ENCODE peak calls at places on chromosomes 6 and 20, in five cellular contexts. Q, M, V, W and D are unnamed samples.

GRCh38 chr20:57071283-57071701 is 195.1 kb downstream of the BMP7 start:
- DNase-seq in Q (no peak), W (no peak), M (peak), V (peak), D (no peak)

GRCh38 chr6:88183503-88183902 is 17.4 kb upstream of the CNR1 start:
- DNase-seq in M (no peak), V (no peak), Q (no peak), W (no peak), D (no peak)

GRCh38 chr20:4227085-4227821 is 211.9 kb upstream of the RNF24 start:
- DNase-seq in M (no peak), W (no peak), Q (peak), V (peak), D (no peak)

GRCh38 chr6:157244175-157244574 is 79.1 kb downstream of the TMEM242 start:
- DNase-seq in M (no peak), V (no peak), W (no peak), Q (no peak), D (no peak)

GRCh38 chr6:17289491-17290106 is 8.4 kb downstream of the RBM24 start:
- DNase-seq in M (no peak), W (no peak), V (no peak), Q (no peak), D (no peak)

GRCh38 chr6:14476793-14477531 is 359.4 kb downstream of the CD83 start:
- DNase-seq in M (peak), Q (no peak), W (no peak), V (peak), D (no peak)

GRCh38 chr6:43695078-43695966 is 7.7 kb upstream of the MRPS18A start:
- DNase-seq in V (peak), W (no peak), M (no peak), Q (no peak), D (no peak)

GRCh38 chr6:37556884-37557644 is 57.4 kb upstream of the CCDC167 start:
- DNase-seq in W (no peak), V (no peak), Q (peak), M (peak), D (no peak)

GRCh38 chr6:168018664-168019063 is 21.2 kb downstream of the KIF25 start:
- DNase-seq in V (no peak), M (no peak), W (no peak), Q (no peak), D (no peak)

GRCh38 chr20:59495894-59496510 is 108.3 kb upstream of the PHACTR3 start:
- DNase-seq in W (no peak), Q (peak), V (peak), M (peak), D (peak)

GRCh38 chr20:34316191-34316814 is 13.1 kb upstream of the AHCY start:
- DNase-seq in M (no peak), W (no peak), V (no peak), Q (no peak), D (no peak)

GRCh38 chr20:23245553-23246128 is 105.0 kb upstream of the NXT1 start:
- DNase-seq in Q (peak), M (peak), V (peak), W (no peak), D (peak)

GRCh38 chr6:108560463-108561308 is at the start of gene FOXO3:
- DNase-seq in W (peak), M (peak), V (peak), Q (peak), D (peak)

GRCh38 chr6:31480574-31480973 is 17.4 kb upstream of the MICB start:
- DNase-seq in V (no peak), M (no peak), Q (no peak), W (no peak), D (no peak)

GRCh38 chr6:33717857-33718552 is 6.5 kb upstream of the UQCC2 start:
- DNase-seq in M (no peak), Q (no peak), V (no peak), W (no peak), D (no peak)

GRCh38 chr20:49287555-49288249 is 9.8 kb upstream of the ZNFX1 start:
- DNase-seq in Q (peak), V (peak), W (no peak), M (no peak), D (no peak)

GRCh38 chr6:21829126-21829525 is 235.6 kb downstream of the SOX4 start:
- DNase-seq in Q (no peak), V (no peak), W (no peak), M (no peak), D (no peak)

GRCh38 chr6:160285541-160286105 is 27.0 kb upstream of the SLC22A2 start:
- DNase-seq in V (no peak), M (no peak), W (no peak), Q (no peak), D (no peak)

GRCh38 chr20:15675813-15676484 is 897.3 kb downstream of the KIF16B start:
- DNase-seq in M (no peak), Q (no peak), V (no peak), W (no peak), D (no peak)

GRCh38 chr6:170018422-170019258 is 267.2 kb downstream of the ERMARD start:
- DNase-seq in M (no peak), Q (no peak), V (no peak), W (no peak), D (no peak)

GRCh38 chr6:129660346-129660676 is 49.7 kb downstream of the ARHGAP18 start:
- DNase-seq in V (no peak), Q (no peak), W (no peak), M (no peak), D (no peak)

GRCh38 chr6:28635547-28636158 is 110.0 kb downstream of the GPX5 start:
- DNase-seq in M (peak), V (no peak), W (no peak), Q (no peak), D (no peak)

GRCh38 chr20:5078399-5078958 is 41.3 kb downstream of the PCNA start:
- DNase-seq in M (no peak), W (peak), Q (peak), V (no peak), D (peak)

GRCh38 chr6:30761791-30762429 is 17.6 kb upstream of the IER3 start:
- DNase-seq in W (no peak), Q (peak), V (no peak), M (no peak), D (no peak)

GRCh38 chr6:22113046-22113766 is 183.6 kb downstream of the PRL start:
- DNase-seq in M (no peak), W (no peak), Q (no peak), V (no peak), D (no peak)

GRCh38 chr20:59087829-59088433 is 45.3 kb upstream of the PRELID3B start:
- DNase-seq in V (peak), Q (peak), M (peak), W (peak), D (peak)

GRCh38 chr20:56974499-56975250 is 291.8 kb downstream of the BMP7 start:
- DNase-seq in Q (peak), M (peak), V (peak), W (no peak), D (peak)

GRCh38 chr20:38212806-38213606 is 47.5 kb downstream of the KIAA1755 start:
- DNase-seq in Q (no peak), W (no peak), M (no peak), V (no peak), D (no peak)

GRCh38 chr6:85594197-85594930 is 706 bp upstream of the SNX14 start:
- DNase-seq in M (no peak), V (no peak), W (no peak), Q (peak), D (peak)

GRCh38 chr6:25232478-25232877 is 46.7 kb upstream of the CARMIL1 start:
- DNase-seq in W (no peak), Q (no peak), V (no peak), M (peak), D (no peak)

GRCh38 chr6:33168624-33169023 is 23.6 kb downstream of the COL11A2 start:
- DNase-seq in M (no peak), V (no peak), W (no peak), Q (no peak), D (no peak)

GRCh38 chr20:6426287-6426891 is 303.6 kb upstream of the FERMT1 start:
- DNase-seq in M (no peak), W (no peak), Q (no peak), V (no peak), D (no peak)

GRCh38 chr6:15324427-15324985 is 78.6 kb downstream of the JARID2 start:
- DNase-seq in W (no peak), V (no peak), M (no peak), Q (no peak), D (no peak)

GRCh38 chr6:122043421-122043820 is 356.0 kb upstream of the HSF2 start:
- DNase-seq in V (no peak), M (no peak), Q (no peak), W (no peak), D (no peak)

GRCh38 chr6:85017352-85017751 is 253.0 kb upstream of the TBX18 start:
- DNase-seq in Q (no peak), W (no peak), M (no peak), V (no peak), D (no peak)

GRCh38 chr20:611843-612185 is 1.7 kb upstream of the TCF15 start:
- DNase-seq in W (no peak), V (no peak), Q (no peak), M (peak), D (no peak)

GRCh38 chr6:83615025-83615999 is 93.6 kb downstream of the SNAP91 start:
- DNase-seq in Q (peak), V (peak), M (no peak), W (no peak), D (peak)

GRCh38 chr6:29502597-29502996 is 14.8 kb upstream of the MAS1L start:
- DNase-seq in M (no peak), Q (no peak), W (no peak), V (no peak), D (no peak)

GRCh38 chr6:40879169-40879568 is 159.9 kb downstream of the UNC5CL start:
- DNase-seq in W (no peak), Q (no peak), M (no peak), V (no peak), D (no peak)

GRCh38 chr6:40876336-40876735 is 162.7 kb downstream of the UNC5CL start:
- DNase-seq in Q (no peak), W (no peak), V (no peak), M (no peak), D (no peak)

GRCh38 chr6:40877362-40877761 is 161.7 kb downstream of the UNC5CL start:
- DNase-seq in W (no peak), V (no peak), M (no peak), Q (no peak), D (no peak)

GRCh38 chr6:40874495-40874894 is 164.5 kb downstream of the UNC5CL start:
- DNase-seq in W (no peak), V (peak), Q (no peak), M (no peak), D (no peak)
- TF ChIP-seq CTCF in W (no peak), V (no peak), Q (no peak), M (no peak), D (peak)

DNA sequence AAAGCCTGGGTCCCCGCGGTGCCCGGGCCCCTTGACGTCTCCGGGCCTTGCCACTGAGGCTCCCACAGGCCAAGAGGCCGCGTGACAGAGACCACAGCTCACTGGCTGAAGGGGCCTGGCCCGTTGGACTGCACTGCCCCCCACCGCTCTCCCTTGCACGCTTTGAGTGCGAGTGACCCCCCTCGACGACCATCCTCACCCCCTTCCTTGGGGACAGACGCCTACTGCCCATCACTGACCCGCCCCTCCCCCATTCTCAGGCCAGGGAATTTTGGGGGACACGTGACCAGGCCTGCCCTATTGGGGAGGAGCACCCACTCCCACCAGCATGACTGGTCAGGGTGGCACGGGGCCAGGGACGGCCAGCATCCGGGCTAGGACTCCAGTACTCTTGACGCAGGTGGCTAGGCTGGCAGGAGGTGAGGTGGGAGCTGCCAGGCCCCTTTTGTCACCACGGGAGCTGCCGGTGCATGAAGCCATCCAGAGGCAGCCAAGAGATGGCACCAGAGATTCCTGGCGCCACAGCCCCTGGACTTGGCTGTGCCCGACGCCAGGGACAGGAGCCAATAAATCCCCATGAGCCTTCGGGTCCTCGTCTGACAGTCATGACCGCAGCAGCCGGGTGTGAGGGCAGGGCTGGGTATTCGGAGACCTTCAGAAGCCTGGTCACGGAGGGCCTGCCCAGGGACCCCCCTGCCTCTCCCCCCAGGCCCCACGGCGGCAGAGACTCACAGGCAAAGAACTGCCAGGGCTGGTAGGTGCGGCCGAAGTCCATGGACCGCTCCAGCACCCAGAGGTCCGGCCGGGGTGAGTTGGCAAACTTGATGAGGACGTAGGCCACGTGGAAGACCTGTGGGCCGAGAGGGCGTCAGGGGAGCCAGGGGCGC is 14.5 kb downstream of the LAMA5 start:
- DNase-seq in V (no peak), Q (no peak), M (no peak), W (no peak), D (no peak)
- TF ChIP-seq CTCF in V (no peak), Q (no peak), M (no peak), W (peak), D (no peak)

GRCh38 chr20:52105573-52106422 is 85.8 kb downstream of the ZFP64 start:
- DNase-seq in W (no peak), V (no peak), Q (no peak), M (peak), D (no peak)
- TF ChIP-seq CTCF in W (no peak), V (no peak), Q (no peak), M (no peak), D (peak)

DNA sequence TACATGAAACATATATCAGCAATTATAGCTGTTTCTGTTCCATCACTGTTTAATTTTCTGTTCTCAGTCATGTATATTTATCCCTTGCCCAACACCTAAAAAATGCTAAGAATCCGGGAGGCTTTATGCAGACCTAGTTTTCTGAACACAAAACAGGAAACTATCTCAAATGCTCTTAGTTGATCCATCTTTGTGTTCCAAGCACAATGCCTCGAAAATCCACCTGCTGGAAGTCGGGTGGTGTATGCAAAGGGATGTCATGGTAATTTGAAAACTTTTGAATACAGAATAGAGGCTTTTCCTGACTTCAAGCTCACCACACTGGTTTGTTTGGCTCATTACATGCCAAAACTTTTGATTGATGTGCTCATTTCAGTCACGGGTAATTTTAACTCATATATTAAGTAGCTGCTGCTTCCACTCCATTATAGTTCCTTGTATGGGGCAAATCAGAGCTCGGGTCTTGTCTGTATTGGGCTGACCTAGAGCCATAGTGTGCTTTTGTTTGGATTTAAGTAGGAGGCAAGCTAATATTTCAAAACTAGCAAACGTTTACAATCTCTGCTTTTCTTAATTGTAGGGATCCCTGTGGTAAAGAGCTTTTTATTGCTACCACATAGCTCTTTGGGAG is 646.5 kb upstream of the EPHA7 start:
- DNase-seq in M (no peak), V (no peak), Q (no peak), W (no peak), D (no peak)
- TF ChIP-seq CTCF in M (no peak), V (no peak), Q (no peak), W (no peak), D (no peak)